ENCODE peak calls at places on chromosomes 13 and 19, in six cellular contexts. One of them, this sample, is unnamed.

GRCh38 chr13:113393572-113394503 is 29.9 kb upstream of the GRTP1 start:
- ATAC-seq in stimulated activated naive CD8-positive, alpha-beta T cell treated with anti-CD3 and anti-CD28 coated beads, Interleukin-15, Interleukin-2, amounts not matched to agents 100 U/mL and 50 U/mL, for 24 hours: peak; percentile 98
- ATAC-seq in activated T-cell treated with anti-CD3 and anti-CD28 coated beads, Interleukin-2, amount 50 U/mL, for 72 hours: peak; percentile 95
- ATAC-seq in IMR-90: peak; percentile 97
- ATAC-seq in heart right ventricle: peak; percentile 86
- ATAC-seq in left lung: peak; percentile 97
- ATAC-seq in this sample: peak; percentile 97

GRCh38 chr19:44796701-44797115 is 12.2 kb upstream of the BCAM start:
- ATAC-seq in stimulated activated naive CD8-positive, alpha-beta T cell treated with anti-CD3 and anti-CD28 coated beads, Interleukin-15, Interleukin-2, amounts not matched to agents 100 U/mL and 50 U/mL, for 24 hours: no peak
- ATAC-seq in activated T-cell treated with anti-CD3 and anti-CD28 coated beads, Interleukin-2, amount 50 U/mL, for 72 hours: no peak
- ATAC-seq in IMR-90: no peak
- ATAC-seq in heart right ventricle: peak; percentile 82
- ATAC-seq in left lung: no peak
- ATAC-seq in this sample: no peak

GRCh38 chr19:34173145-34173956 is 1.0 kb downstream of the LSM14A start:
- ATAC-seq in stimulated activated naive CD8-positive, alpha-beta T cell treated with anti-CD3 and anti-CD28 coated beads, Interleukin-15, Interleukin-2, amounts not matched to agents 100 U/mL and 50 U/mL, for 24 hours: no peak
- ATAC-seq in activated T-cell treated with anti-CD3 and anti-CD28 coated beads, Interleukin-2, amount 50 U/mL, for 72 hours: no peak
- ATAC-seq in IMR-90: peak; percentile 2
- ATAC-seq in heart right ventricle: peak; percentile 24
- ATAC-seq in left lung: peak; percentile 12
- ATAC-seq in this sample: peak; percentile 38

GRCh38 chr13:28313579-28313978 is 175.2 kb downstream of the PAN3 start:
- ATAC-seq in stimulated activated naive CD8-positive, alpha-beta T cell treated with anti-CD3 and anti-CD28 coated beads, Interleukin-15, Interleukin-2, amounts not matched to agents 100 U/mL and 50 U/mL, for 24 hours: no peak
- ATAC-seq in activated T-cell treated with anti-CD3 and anti-CD28 coated beads, Interleukin-2, amount 50 U/mL, for 72 hours: no peak
- ATAC-seq in IMR-90: peak; percentile 75
- ATAC-seq in heart right ventricle: peak; percentile 30
- ATAC-seq in left lung: no peak
- ATAC-seq in this sample: peak; percentile 48

GRCh38 chr19:46755077-46755852 is 9.0 kb upstream of the STRN4 start:
- ATAC-seq in stimulated activated naive CD8-positive, alpha-beta T cell treated with anti-CD3 and anti-CD28 coated beads, Interleukin-15, Interleukin-2, amounts not matched to agents 100 U/mL and 50 U/mL, for 24 hours: no peak
- ATAC-seq in activated T-cell treated with anti-CD3 and anti-CD28 coated beads, Interleukin-2, amount 50 U/mL, for 72 hours: no peak
- ATAC-seq in IMR-90: peak; percentile 58
- ATAC-seq in heart right ventricle: no peak
- ATAC-seq in left lung: peak; percentile 34
- ATAC-seq in this sample: no peak

GRCh38 chr13:44331912-44332840 is 41.4 kb upstream of the SERP2 start:
- ATAC-seq in stimulated activated naive CD8-positive, alpha-beta T cell treated with anti-CD3 and anti-CD28 coated beads, Interleukin-15, Interleukin-2, amounts not matched to agents 100 U/mL and 50 U/mL, for 24 hours: no peak
- ATAC-seq in activated T-cell treated with anti-CD3 and anti-CD28 coated beads, Interleukin-2, amount 50 U/mL, for 72 hours: no peak
- ATAC-seq in IMR-90: peak; percentile 73
- ATAC-seq in heart right ventricle: peak; percentile 91
- ATAC-seq in left lung: peak; percentile 65
- ATAC-seq in this sample: peak; percentile 87

GRCh38 chr13:98925949-98926348 is 51.9 kb downstream of the DOCK9 start:
- ATAC-seq in stimulated activated naive CD8-positive, alpha-beta T cell treated with anti-CD3 and anti-CD28 coated beads, Interleukin-15, Interleukin-2, amounts not matched to agents 100 U/mL and 50 U/mL, for 24 hours: no peak
- ATAC-seq in activated T-cell treated with anti-CD3 and anti-CD28 coated beads, Interleukin-2, amount 50 U/mL, for 72 hours: no peak
- ATAC-seq in IMR-90: no peak
- ATAC-seq in heart right ventricle: no peak
- ATAC-seq in left lung: no peak
- ATAC-seq in this sample: no peak

GRCh38 chr19:47330466-47330869 is 1.5 kb upstream of the C5AR2 start:
- ATAC-seq in stimulated activated naive CD8-positive, alpha-beta T cell treated with anti-CD3 and anti-CD28 coated beads, Interleukin-15, Interleukin-2, amounts not matched to agents 100 U/mL and 50 U/mL, for 24 hours: no peak
- ATAC-seq in activated T-cell treated with anti-CD3 and anti-CD28 coated beads, Interleukin-2, amount 50 U/mL, for 72 hours: no peak
- ATAC-seq in IMR-90: peak; percentile 90
- ATAC-seq in heart right ventricle: peak; percentile 79
- ATAC-seq in left lung: peak; percentile 77
- ATAC-seq in this sample: no peak

GRCh38 chr19:1147934-1148549 is 26.0 kb downstream of the SBNO2 start:
- ATAC-seq in stimulated activated naive CD8-positive, alpha-beta T cell treated with anti-CD3 and anti-CD28 coated beads, Interleukin-15, Interleukin-2, amounts not matched to agents 100 U/mL and 50 U/mL, for 24 hours: no peak
- ATAC-seq in activated T-cell treated with anti-CD3 and anti-CD28 coated beads, Interleukin-2, amount 50 U/mL, for 72 hours: no peak
- ATAC-seq in IMR-90: no peak
- ATAC-seq in heart right ventricle: no peak
- ATAC-seq in left lung: no peak
- ATAC-seq in this sample: no peak

GRCh38 chr19:40398417-40399056 is 8.6 kb upstream of the HIPK4 start:
- ATAC-seq in stimulated activated naive CD8-positive, alpha-beta T cell treated with anti-CD3 and anti-CD28 coated beads, Interleukin-15, Interleukin-2, amounts not matched to agents 100 U/mL and 50 U/mL, for 24 hours: peak; percentile 75
- ATAC-seq in activated T-cell treated with anti-CD3 and anti-CD28 coated beads, Interleukin-2, amount 50 U/mL, for 72 hours: peak; percentile 76
- ATAC-seq in IMR-90: no peak
- ATAC-seq in heart right ventricle: no peak
- ATAC-seq in left lung: peak; percentile 80
- ATAC-seq in this sample: no peak

GRCh38 chr19:10800488-10800887 is 35.5 kb downstream of the TMED1 start:
- ATAC-seq in stimulated activated naive CD8-positive, alpha-beta T cell treated with anti-CD3 and anti-CD28 coated beads, Interleukin-15, Interleukin-2, amounts not matched to agents 100 U/mL and 50 U/mL, for 24 hours: no peak
- ATAC-seq in activated T-cell treated with anti-CD3 and anti-CD28 coated beads, Interleukin-2, amount 50 U/mL, for 72 hours: no peak
- ATAC-seq in IMR-90: no peak
- ATAC-seq in heart right ventricle: peak; percentile 83
- ATAC-seq in left lung: no peak
- ATAC-seq in this sample: no peak

GRCh38 chr13:47747901-47748300 is 253.2 kb downstream of the SUCLA2 start:
- ATAC-seq in stimulated activated naive CD8-positive, alpha-beta T cell treated with anti-CD3 and anti-CD28 coated beads, Interleukin-15, Interleukin-2, amounts not matched to agents 100 U/mL and 50 U/mL, for 24 hours: no peak
- ATAC-seq in activated T-cell treated with anti-CD3 and anti-CD28 coated beads, Interleukin-2, amount 50 U/mL, for 72 hours: no peak
- ATAC-seq in IMR-90: no peak
- ATAC-seq in heart right ventricle: no peak
- ATAC-seq in left lung: no peak
- ATAC-seq in this sample: no peak

GRCh38 chr19:38417544-38418506 is 8.2 kb downstream of the RASGRP4 start:
- ATAC-seq in stimulated activated naive CD8-positive, alpha-beta T cell treated with anti-CD3 and anti-CD28 coated beads, Interleukin-15, Interleukin-2, amounts not matched to agents 100 U/mL and 50 U/mL, for 24 hours: peak; percentile 77
- ATAC-seq in activated T-cell treated with anti-CD3 and anti-CD28 coated beads, Interleukin-2, amount 50 U/mL, for 72 hours: peak; percentile 88
- ATAC-seq in IMR-90: peak; percentile 62
- ATAC-seq in heart right ventricle: peak; percentile 92
- ATAC-seq in left lung: peak; percentile 92
- ATAC-seq in this sample: no peak

GRCh38 chr19:42629191-42629590 is 34.5 kb upstream of the CEACAM8 start:
- ATAC-seq in stimulated activated naive CD8-positive, alpha-beta T cell treated with anti-CD3 and anti-CD28 coated beads, Interleukin-15, Interleukin-2, amounts not matched to agents 100 U/mL and 50 U/mL, for 24 hours: no peak
- ATAC-seq in activated T-cell treated with anti-CD3 and anti-CD28 coated beads, Interleukin-2, amount 50 U/mL, for 72 hours: peak; percentile 5
- ATAC-seq in IMR-90: no peak
- ATAC-seq in heart right ventricle: no peak
- ATAC-seq in left lung: no peak
- ATAC-seq in this sample: no peak

GRCh38 chr13:46131705-46132104 is 26.9 kb upstream of the CPB2 start:
- ATAC-seq in stimulated activated naive CD8-positive, alpha-beta T cell treated with anti-CD3 and anti-CD28 coated beads, Interleukin-15, Interleukin-2, amounts not matched to agents 100 U/mL and 50 U/mL, for 24 hours: no peak
- ATAC-seq in activated T-cell treated with anti-CD3 and anti-CD28 coated beads, Interleukin-2, amount 50 U/mL, for 72 hours: no peak
- ATAC-seq in IMR-90: no peak
- ATAC-seq in heart right ventricle: no peak
- ATAC-seq in left lung: no peak
- ATAC-seq in this sample: no peak

GRCh38 chr13:50353651-50354415 is 338.6 kb downstream of the KCNRG start:
- ATAC-seq in stimulated activated naive CD8-positive, alpha-beta T cell treated with anti-CD3 and anti-CD28 coated beads, Interleukin-15, Interleukin-2, amounts not matched to agents 100 U/mL and 50 U/mL, for 24 hours: peak; percentile 76
- ATAC-seq in activated T-cell treated with anti-CD3 and anti-CD28 coated beads, Interleukin-2, amount 50 U/mL, for 72 hours: peak; percentile 52
- ATAC-seq in IMR-90: peak; percentile 72
- ATAC-seq in heart right ventricle: no peak
- ATAC-seq in left lung: peak; percentile 43
- ATAC-seq in this sample: no peak

GRCh38 chr19:42555317-42555716 is 27.0 kb upstream of the CEACAM1 start:
- ATAC-seq in stimulated activated naive CD8-positive, alpha-beta T cell treated with anti-CD3 and anti-CD28 coated beads, Interleukin-15, Interleukin-2, amounts not matched to agents 100 U/mL and 50 U/mL, for 24 hours: no peak
- ATAC-seq in activated T-cell treated with anti-CD3 and anti-CD28 coated beads, Interleukin-2, amount 50 U/mL, for 72 hours: no peak
- ATAC-seq in IMR-90: no peak
- ATAC-seq in heart right ventricle: peak; percentile 52
- ATAC-seq in left lung: peak; percentile 45
- ATAC-seq in this sample: no peak

GRCh38 chr19:48698046-48698445 is 2.3 kb downstream of the FUT2 start:
- ATAC-seq in stimulated activated naive CD8-positive, alpha-beta T cell treated with anti-CD3 and anti-CD28 coated beads, Interleukin-15, Interleukin-2, amounts not matched to agents 100 U/mL and 50 U/mL, for 24 hours: no peak
- ATAC-seq in activated T-cell treated with anti-CD3 and anti-CD28 coated beads, Interleukin-2, amount 50 U/mL, for 72 hours: no peak
- ATAC-seq in IMR-90: peak; percentile 65
- ATAC-seq in heart right ventricle: no peak
- ATAC-seq in left lung: peak; percentile 72
- ATAC-seq in this sample: peak; percentile 92